ENCODE peak calls at places on chromosome 7, in six cellular contexts. P is NCI-H1092, S is activated T-cell treated with anti-CD3 and anti-CD28 coated beads for 1 hour, O is T-helper 1 cell, Z is anterior cingulate cortex, A is smooth muscle cell of the brain vasculature. W is an unnamed sample.

GRCh38 chr7:123070702-123071286 is 75.3 kb upstream of the TAS2R16 start:
- DNase-seq in O (no peak), S (no peak), Z (no peak), P (no peak), A (no peak), W (no peak)

GRCh38 chr7:123282181-123282580 is 82.4 kb upstream of the SLC13A1 start:
- DNase-seq in A (no peak), P (no peak), S (no peak), Z (no peak), O (no peak), W (no peak)

GRCh38 chr7:134254311-134254710 is 62.4 kb downstream of the SLC35B4 start:
- DNase-seq in O (no peak), P (no peak), A (no peak), Z (no peak), S (no peak), W (no peak)

GRCh38 chr7:140156460-140157080 is 20.2 kb downstream of the KDM7A start:
- DNase-seq in O (no peak), A (no peak), P (no peak), Z (no peak), S (no peak), W (no peak)

GRCh38 chr7:17669204-17669603 is 271.1 kb downstream of the SNX13 start:
- DNase-seq in S (no peak), Z (no peak), P (no peak), O (no peak), A (no peak), W (no peak)

GRCh38 chr7:157800281-157800680 is 463.5 kb downstream of the DNAJB6 start:
- DNase-seq in S (no peak), P (no peak), A (no peak), Z (no peak), O (no peak), W (no peak)

GRCh38 chr7:102019461-102019860 is 202.0 kb downstream of the CUX1 start:
- DNase-seq in P (no peak), O (no peak), Z (no peak), S (no peak), A (no peak), W (no peak)

GRCh38 chr7:39880556-39880955 is 69.5 kb upstream of the CDK13 start:
- DNase-seq in P (no peak), Z (no peak), A (no peak), S (no peak), O (no peak), W (no peak)

GRCh38 chr7:72140566-72140965 is 271.6 kb downstream of the CALN1 start:
- DNase-seq in S (no peak), A (no peak), Z (no peak), O (no peak), P (no peak), W (no peak)

GRCh38 chr7:2208712-2209111 is 24.0 kb downstream of the MAD1L1 start:
- DNase-seq in O (no peak), P (no peak), S (no peak), Z (no peak), A (no peak), W (no peak)

GRCh38 chr7:101405474-101406067 is 42.9 kb downstream of the COL26A1 start:
- DNase-seq in Z (no peak), S (no peak), A (no peak), O (no peak), P (no peak), W (no peak)

GRCh38 chr7:18225067-18225466 is 197.4 kb upstream of the PRPS1L1 start:
- DNase-seq in S (no peak), O (no peak), Z (no peak), A (no peak), P (no peak), W (peak; percentile 12)

GRCh38 chr7:106493041-106493731 is 167.8 kb downstream of the CCDC71L start:
- DNase-seq in Z (no peak), A (no peak), O (no peak), S (no peak), P (no peak), W (no peak)

GRCh38 chr7:44962483-44963251 is 16.1 kb downstream of the MYO1G start:
- DNase-seq in A (no peak), P (peak; percentile 37), O (no peak), Z (no peak), S (no peak), W (peak; percentile 51)

GRCh38 chr7:151809156-151809863 is 67.6 kb downstream of the PRKAG2 start:
- DNase-seq in A (no peak), O (no peak), P (no peak), Z (no peak), S (no peak), W (no peak)

GRCh38 chr7:229184-229964 is 37.0 kb downstream of the FAM20C start:
- DNase-seq in Z (no peak), S (no peak), O (no peak), P (no peak), A (peak; percentile 75), W (no peak)

GRCh38 chr7:126511046-126511445 is 741.7 kb downstream of the GRM8 start:
- DNase-seq in A (no peak), P (no peak), Z (no peak), O (no peak), S (no peak), W (no peak)

GRCh38 chr7:142855401-142855743 is 496 bp downstream of the EPHB6 start:
- DNase-seq in O (no peak), Z (no peak), A (no peak), P (no peak), S (no peak), W (no peak)

GRCh38 chr7:29946428-29947186 is 43.0 kb downstream of the SCRN1 start:
- DNase-seq in A (no peak), O (no peak), Z (no peak), S (no peak), P (no peak), W (no peak)

GRCh38 chr7:137816696-137817320 is 30.0 kb downstream of the DGKI start:
- DNase-seq in P (no peak), O (no peak), S (no peak), A (no peak), Z (no peak), W (no peak)

GRCh38 chr7:12458520-12459131 is 55.0 kb upstream of the VWDE start:
- DNase-seq in Z (no peak), S (no peak), O (no peak), P (peak; percentile 72), A (peak; percentile 23), W (no peak)

GRCh38 chr7:55575733-55576132 is 3.4 kb upstream of the VOPP1 start:
- DNase-seq in O (no peak), A (no peak), S (no peak), Z (no peak), P (no peak), W (no peak)

GRCh38 chr7:71868797-71869196 is 543.3 kb downstream of the CALN1 start:
- DNase-seq in S (no peak), O (no peak), Z (no peak), P (no peak), A (no peak), W (no peak)

GRCh38 chr7:42932861-42933591 is 850 bp downstream of the MRPL32 start:
- DNase-seq in Z (no peak), O (no peak), A (no peak), P (no peak), S (no peak), W (no peak)

GRCh38 chr7:13920053-13920697 is 69.3 kb downstream of the ETV1 start:
- DNase-seq in O (no peak), S (no peak), Z (no peak), A (peak; percentile 89), P (peak; percentile 76), W (no peak)

GRCh38 chr7:158695726-158696452 is 8.7 kb downstream of the NCAPG2 start:
- DNase-seq in O (peak; percentile 49), P (no peak), Z (peak; percentile 28), A (peak; percentile 53), S (peak; percentile 19), W (peak; percentile 63)

GRCh38 chr7:134356421-134356936 is 39.7 kb upstream of the SLC35B4 start:
- DNase-seq in P (no peak), S (no peak), O (no peak), A (no peak), Z (no peak), W (no peak)

GRCh38 chr7:74138334-74138867 is 35.8 kb upstream of the EIF4H start:
- DNase-seq in O (peak; percentile 6), P (no peak), S (no peak), A (no peak), Z (no peak), W (peak; percentile 19)

GRCh38 chr7:107857541-107857912 is 33.5 kb upstream of the DLD start:
- DNase-seq in O (no peak), Z (no peak), S (no peak), A (no peak), P (no peak), W (no peak)

GRCh38 chr7:106840342-106840741 is 24.7 kb upstream of the PIK3CG start:
- DNase-seq in S (no peak), A (peak; percentile 18), Z (no peak), P (no peak), O (no peak), W (no peak)

GRCh38 chr7:102140952-102141370 is 145.7 kb upstream of the SH2B2 start:
- DNase-seq in S (no peak), P (no peak), A (no peak), Z (peak; percentile 9), O (no peak), W (peak; percentile 70)